ENCODE peak calls at places on chromosomes 4 and X, in seven cellular contexts. H is CD8-positive, alpha-beta T cell; Q is GM23338; T is CD4-positive, CD25-positive, alpha-beta regulatory T cell; F is naive thymus-derived CD4-positive, alpha-beta T cell; W is adrenal gland; Z is left ventricle myocardium inferior. R is an unnamed sample.
A peak's percentile ranks its signal among the peaks of the same experiment; 100 is the strongest.

GRCh38 chr4:69787879-69788278 is 27.5 kb upstream of the SULT1B1 start:
- DNase-seq in W (no peak), H (no peak), Z (no peak), Q (no peak), T (no peak), F (no peak), R (no peak)

GRCh38 chr4:75723117-75723801 is 1.1 kb upstream of the USO1 start:
- DNase-seq in W (no peak), F (no peak), H (no peak), Q (no peak), Z (no peak), T (no peak), R (no peak)

GRCh38 chrX:37425370-37425769 is 76.2 kb downstream of the PRRG1 start:
- DNase-seq in T (no peak), Q (no peak), H (no peak), F (no peak), Z (no peak), W (no peak), R (no peak)

GRCh38 chrX:10235851-10236250 is 79.1 kb downstream of the CLCN4 start:
- DNase-seq in T (no peak), W (no peak), Q (no peak), F (no peak), H (no peak), Z (no peak), R (no peak)

GRCh38 chr4:70559216-70559830 is 32.7 kb upstream of the AMBN start:
- DNase-seq in Q (peak; percentile 74), T (no peak), W (peak; percentile 59), Z (no peak), H (peak; percentile 30), F (peak; percentile 32), R (peak; percentile 34)

GRCh38 chr4:139144161-139144859 is 32.7 kb downstream of the ELF2 start:
- DNase-seq in W (peak; percentile 53), Q (peak; percentile 82), Z (peak; percentile 33), H (no peak), F (no peak), T (no peak), R (no peak)

GRCh38 chr4:7237863-7238262 is 45.5 kb downstream of the SORCS2 start:
- DNase-seq in H (no peak), T (no peak), W (no peak), Z (no peak), Q (no peak), F (no peak), R (no peak)

GRCh38 chr4:4696521-4696920 is 154.7 kb upstream of the STX18 start:
- DNase-seq in Q (no peak), T (no peak), W (no peak), Z (no peak), F (no peak), H (no peak), R (no peak)

GRCh38 chrX:124737771-124738170 is 391.4 kb downstream of the SH2D1A start:
- DNase-seq in Z (no peak), F (no peak), Q (peak; percentile 10), T (no peak), H (no peak), W (no peak), R (no peak)

GRCh38 chr4:169971456-169972015 is 54.7 kb downstream of the MFAP3L start:
- DNase-seq in W (no peak), Z (no peak), T (no peak), F (no peak), Q (no peak), H (no peak), R (no peak)

GRCh38 chr4:91064157-91064853 is 937.1 kb downstream of the CCSER1 start:
- DNase-seq in F (no peak), T (no peak), Z (no peak), Q (peak; percentile 27), H (no peak), W (peak; percentile 26), R (peak; percentile 6)

GRCh38 chrX:39067866-39068265 is 266.6 kb downstream of the MID1IP1 start:
- DNase-seq in Q (no peak), T (no peak), W (no peak), Z (no peak), H (no peak), F (no peak), R (no peak)

GRCh38 chrX:148691456-148691855 is 191.0 kb downstream of the AFF2 start:
- DNase-seq in H (no peak), T (no peak), F (no peak), W (no peak), Z (no peak), Q (no peak), R (no peak)

GRCh38 chrX:137566746-137567473 is 983 bp downstream of the ZIC3 start:
- DNase-seq in F (no peak), T (no peak), H (no peak), Q (no peak), W (no peak), Z (no peak), R (no peak)

DNA sequence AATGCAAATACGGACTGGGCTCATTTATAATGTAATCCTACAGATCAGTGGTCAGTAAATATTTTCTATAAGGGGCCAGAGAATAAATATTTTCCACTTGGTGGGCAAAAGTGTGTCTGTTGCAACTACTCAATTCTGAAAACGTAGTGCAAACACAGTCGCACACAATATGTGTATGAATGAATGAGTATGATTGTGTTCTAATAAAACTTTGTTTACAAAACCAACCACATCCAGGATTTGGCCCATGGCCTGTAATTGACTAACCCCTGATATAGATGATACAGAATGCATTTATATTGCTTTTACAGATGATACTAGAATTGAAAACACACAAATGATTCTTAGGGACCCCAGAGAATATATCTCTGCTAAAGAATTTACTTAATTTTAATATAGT is 197.6 kb downstream of the ASB9 start:
- DNase-seq in Q (no peak), T (no peak), W (no peak), H (no peak), Z (no peak), F (no peak), R (no peak)
- H3K4me3 ChIP-seq in Q (no peak overlapping the region), T (no peak overlapping the region), W (no peak overlapping the region), H (no peak overlapping the region), Z (no peak overlapping the region), F (no peak overlapping the region), R (no peak overlapping the region)

GRCh38 chr4:40288547-40288946 is 46.6 kb upstream of the CHRNA9 start:
- DNase-seq in Q (no peak), F (no peak), Z (no peak), H (no peak), T (no peak), W (no peak), R (no peak)

GRCh38 chr4:40294339-40294738 is 40.8 kb upstream of the CHRNA9 start:
- DNase-seq in W (no peak), Z (no peak), T (no peak), F (no peak), H (no peak), Q (no peak), R (no peak)

GRCh38 chr4:40283968-40284367 is 51.2 kb upstream of the CHRNA9 start:
- DNase-seq in Z (no peak), W (no peak), Q (peak; percentile 47), T (peak; percentile 76), F (peak; percentile 83), H (peak; percentile 94), R (no peak)

GRCh38 chr4:40292313-40292759 is 42.8 kb upstream of the CHRNA9 start:
- DNase-seq in Z (no peak), H (no peak), W (no peak), F (no peak), T (no peak), Q (peak; percentile 58), R (no peak)

GRCh38 chr4:40289366-40290188 is 45.6 kb upstream of the CHRNA9 start:
- DNase-seq in F (peak; percentile 70), T (no peak), W (no peak), Z (no peak), H (peak; percentile 50), Q (no peak), R (no peak)
- H3K4me3 ChIP-seq in F (peak overlapping the region; percentile 3), T (peak overlapping the region; percentile 64), W (no peak overlapping the region), Z (no peak overlapping the region), H (no peak overlapping the region), Q (no peak overlapping the region), R (no peak overlapping the region)

DNA sequence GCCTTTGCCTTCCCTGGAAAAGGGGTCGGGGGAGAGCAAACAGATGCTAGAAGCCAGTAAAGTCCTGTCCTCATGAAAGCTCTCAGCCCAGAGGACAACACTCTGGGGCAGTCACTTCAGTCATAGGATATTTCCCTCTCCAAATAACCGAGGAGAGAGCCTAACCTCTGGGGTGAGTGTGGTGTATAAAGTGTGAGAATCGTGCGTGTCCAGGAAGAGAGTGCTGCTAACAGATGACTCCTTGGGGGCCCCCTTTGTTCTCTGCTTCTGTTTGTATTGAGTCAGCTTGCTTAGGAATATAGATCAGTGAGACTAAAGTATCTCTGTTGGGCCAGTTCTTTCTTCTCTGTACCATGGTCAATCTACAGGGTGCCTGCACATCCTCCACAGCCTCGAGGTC is 247.2 kb downstream of the PALLD start:
- DNase-seq in H (no peak), T (no peak), Z (no peak), F (no peak), W (no peak), Q (no peak), R (no peak)
- H3K4me3 ChIP-seq in H (no peak overlapping the region), T (no peak overlapping the region), Z (no peak overlapping the region), F (no peak overlapping the region), W (no peak overlapping the region), Q (no peak overlapping the region), R (no peak overlapping the region)

DNA sequence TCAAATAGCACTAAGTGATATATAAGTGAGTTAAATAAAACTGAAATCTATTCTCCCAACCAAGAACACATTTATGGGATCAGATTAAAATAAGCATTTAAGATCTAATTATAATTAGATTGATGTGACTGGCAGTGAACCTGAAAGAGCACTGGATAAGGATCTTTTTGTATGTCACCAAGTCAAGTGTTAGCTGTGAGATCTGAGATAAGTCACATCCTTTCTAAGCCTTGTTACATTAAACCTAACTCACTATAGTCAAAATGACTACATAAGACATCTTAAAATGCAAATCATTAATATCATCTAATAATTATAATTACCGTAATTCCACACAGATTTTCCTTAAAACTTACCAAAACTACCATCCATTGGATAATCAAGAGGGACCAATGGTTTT is 1.6 kb downstream of the CCNA2 start:
- DNase-seq in F (no peak), W (no peak), Q (no peak), Z (no peak), T (no peak), H (no peak), R (no peak)
- H3K4me3 ChIP-seq in F (no peak overlapping the region), W (no peak overlapping the region), Q (peak overlapping the region; percentile 92), Z (no peak overlapping the region), T (peak overlapping the region; percentile 93), H (no peak overlapping the region), R (peak overlapping the region; percentile 91)

R was measured in LNCaP clone FGC.